ENCODE peak calls at places on chromosomes 2 and 18, in seven cellular contexts. O is H9, K is kidney epithelial cell, Z is A549, N is kidney, W is astrocyte of the spinal cord, X is cardiac fibroblast. B is an unnamed sample.

GRCh38 chr2:27807476-27807875 is 36.0 kb downstream of the MRPL33 start:
- DNase-seq in Z (peak; percentile 62), K (no peak), N (no peak), X (peak; percentile 70), W (peak; percentile 52), O (peak; percentile 42), B (no peak)

GRCh38 chr2:146467425-146467824 is 1377.4 kb upstream of the ACVR2A start:
- DNase-seq in X (no peak), O (no peak), K (no peak), W (no peak), Z (no peak), N (no peak), B (no peak)

GRCh38 chr2:38683766-38684165 is 17.9 kb downstream of the GALM start:
- DNase-seq in N (no peak), K (no peak), X (no peak), Z (no peak), O (no peak), W (no peak), B (no peak)

GRCh38 chr2:77028032-77028600 is 494.1 kb downstream of the LRRTM4 start:
- DNase-seq in W (no peak), X (no peak), O (no peak), K (no peak), Z (no peak), N (no peak), B (no peak)

GRCh38 chr2:113273031-113273551 is 5.6 kb downstream of the PAX8 start:
- DNase-seq in N (no peak), O (peak; percentile 78), W (peak; percentile 62), Z (peak; percentile 53), K (peak; percentile 35), X (no peak), B (no peak)

GRCh38 chr2:216903470-216903869 is 43.6 kb upstream of the TNP1 start:
- DNase-seq in W (no peak), N (no peak), O (no peak), Z (no peak), K (no peak), X (no peak), B (no peak)

GRCh38 chr2:16508061-16508851 is 157.4 kb downstream of the CYRIA start:
- DNase-seq in W (peak; percentile 4), N (peak; percentile 78), K (no peak), O (peak; percentile 76), X (peak; percentile 10), Z (peak; percentile 46), B (no peak)

GRCh38 chr2:41896186-41896846 is 151.5 kb upstream of the PKDCC start:
- DNase-seq in Z (no peak), N (no peak), O (no peak), K (no peak), X (no peak), W (no peak), B (no peak)

DNA sequence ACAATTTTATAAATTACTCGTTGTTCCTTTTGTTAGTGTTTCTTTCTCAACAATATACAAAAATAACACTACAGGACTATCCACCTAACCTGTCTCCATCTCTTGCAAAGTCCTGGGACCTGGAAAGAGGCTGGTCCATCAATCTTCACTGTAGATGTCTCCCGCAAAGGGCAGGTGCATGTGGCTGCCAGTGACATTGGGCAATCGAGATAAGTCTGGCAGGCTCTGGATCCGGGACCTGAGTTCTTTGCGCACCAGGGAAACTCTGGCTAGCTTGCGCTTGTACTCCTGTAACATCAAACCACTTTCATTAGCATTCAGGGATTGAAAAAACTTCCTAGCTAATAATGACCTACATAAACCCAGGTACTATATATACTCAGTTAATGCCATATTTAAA is 20.5 kb downstream of the RMP24 start:
- DNase-seq in K (no peak), N (peak; percentile 26), X (no peak), Z (no peak), O (no peak), W (no peak), B (no peak)
- TF ChIP-seq CTCF in K (no peak), N (no peak), X (no peak), Z (no peak), O (no peak), W (no peak), B (no peak)

DNA sequence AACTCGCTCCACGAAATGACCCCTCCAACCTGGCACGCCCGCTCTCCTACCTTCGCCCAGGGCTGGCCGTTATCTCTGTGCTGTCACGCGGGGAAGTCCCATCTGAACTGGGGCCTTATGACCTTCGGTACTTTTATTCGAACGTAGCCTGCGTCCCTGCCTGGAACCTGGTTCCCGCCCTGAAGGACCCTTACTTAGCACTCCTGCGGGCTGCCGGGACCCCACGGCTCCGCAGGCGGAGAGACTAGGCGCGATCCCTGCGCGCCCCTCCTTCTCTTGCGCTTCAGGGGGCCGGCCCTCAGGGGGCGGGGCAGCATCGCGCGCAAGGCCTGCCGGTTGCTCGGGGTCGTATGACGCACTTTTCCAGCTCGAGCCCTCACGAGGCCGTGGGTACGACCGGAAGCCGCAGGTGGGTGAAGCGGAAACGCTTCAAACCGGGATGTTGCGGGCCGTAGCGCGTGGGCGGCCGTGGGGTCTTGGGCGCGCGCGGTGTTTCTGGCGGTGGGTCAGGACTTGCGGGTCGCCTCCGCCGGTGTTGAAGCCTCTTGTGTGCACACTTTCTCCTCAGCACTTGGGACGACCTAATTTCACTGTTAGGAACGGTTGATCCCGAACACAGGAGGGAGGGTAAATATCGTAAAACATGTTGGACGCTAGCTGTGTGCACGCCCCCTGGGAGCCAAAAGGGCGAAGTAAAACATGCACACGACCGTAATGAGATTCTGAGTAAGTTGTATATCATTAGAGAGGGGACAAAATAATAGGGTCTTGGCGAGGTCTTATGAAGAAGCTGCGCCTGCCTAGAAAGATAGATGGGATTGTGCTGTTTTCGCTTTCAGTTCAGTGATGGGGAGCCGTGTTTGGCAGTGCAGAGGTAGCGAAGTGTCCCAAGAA is at the start of the genes LIPT1 and TSGA10:
- DNase-seq in K (peak; percentile 63), Z (peak; percentile 94), W (peak; percentile 90), X (peak; percentile 87), O (peak; percentile 86), N (peak; percentile 98), B (peak; percentile 76)
- TF ChIP-seq CTCF in K (no peak), Z (peak; percentile 20), W (peak; percentile 5), X (no peak), O (peak; percentile 36), N (no peak), B (peak; percentile 22)

GRCh38 chr2:58666571-58666970 is 425.4 kb upstream of the FANCL start:
- DNase-seq in K (no peak), X (no peak), Z (no peak), N (no peak), W (no peak), O (no peak), B (no peak)
- TF ChIP-seq CTCF in K (no peak), X (no peak), Z (no peak), N (no peak), W (no peak), O (no peak), B (no peak)

DNA sequence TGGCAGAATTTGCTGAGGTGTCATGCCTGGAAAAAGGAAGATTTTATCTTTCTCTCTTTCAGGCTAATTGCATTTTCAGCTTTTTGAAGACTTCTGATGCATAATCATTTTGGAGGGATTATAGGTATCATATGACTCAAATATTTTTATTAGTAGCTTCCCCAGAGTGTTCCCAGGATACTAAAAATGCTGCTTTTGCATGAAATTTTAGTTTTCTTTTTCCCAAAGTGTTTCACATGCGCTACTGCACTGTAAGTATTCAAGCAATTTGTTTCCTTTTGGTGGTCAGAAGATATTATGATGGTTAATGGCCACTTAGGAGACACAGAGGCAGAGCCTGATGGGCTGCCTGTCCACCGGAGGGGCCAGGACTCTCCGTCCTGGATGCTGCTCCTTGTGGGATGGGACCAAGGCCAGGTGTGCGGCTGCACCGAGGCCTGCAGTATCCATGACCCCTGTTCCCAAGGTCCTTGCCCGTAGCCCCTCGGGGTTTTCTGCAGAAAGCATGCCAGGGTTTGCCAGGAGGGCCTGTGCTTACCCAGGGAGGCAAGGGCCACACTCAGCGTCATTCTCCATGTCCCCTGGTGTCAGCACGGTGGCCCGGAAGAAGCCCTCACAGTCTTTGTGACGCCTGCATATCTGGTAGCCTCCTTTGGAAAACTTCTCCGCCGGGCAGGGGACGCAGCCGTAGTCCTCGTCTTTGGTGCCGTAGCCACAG is 60.2 kb downstream of the EDAR start:
- DNase-seq in Z (no peak), O (no peak), K (no peak), X (no peak), W (no peak), N (peak; percentile 59), B (no peak)
- TF ChIP-seq CTCF in Z (no peak), O (no peak), K (no peak), X (no peak), W (no peak), N (no peak), B (no peak)

DNA sequence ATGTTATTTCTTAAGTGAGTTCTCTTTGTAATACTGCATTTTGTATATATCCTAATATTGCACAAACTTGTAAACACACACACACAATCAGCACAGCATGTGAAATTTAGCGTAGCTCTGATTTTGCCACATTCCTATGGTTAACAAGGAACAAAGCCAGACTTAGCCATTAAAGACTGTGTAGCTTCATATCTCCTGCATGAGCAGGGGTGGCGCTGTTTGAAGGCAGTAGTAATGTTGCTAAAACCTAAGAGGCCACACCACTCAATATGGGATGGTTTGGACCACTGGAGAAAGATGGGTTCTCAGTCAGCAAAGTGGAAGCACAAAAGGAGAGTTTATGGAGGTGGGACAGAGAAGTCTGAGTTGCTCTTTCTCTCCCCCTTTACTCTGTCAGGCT is 61.1 kb upstream of the RND3 start:
- DNase-seq in W (peak; percentile 25), Z (peak; percentile 52), K (no peak), X (peak; percentile 43), O (peak; percentile 45), N (no peak), B (no peak)
- TF ChIP-seq CTCF in W (peak; percentile 53), Z (peak; percentile 30), K (peak; percentile 45), X (peak; percentile 39), O (peak; percentile 77), N (no peak), B (peak; percentile 52)

GRCh38 chr2:24816884-24817283 is 23.7 kb downstream of the CENPO start:
- DNase-seq in W (peak; percentile 83), X (peak; percentile 87), K (no peak), Z (no peak), N (no peak), O (no peak), B (peak; percentile 33)
- TF ChIP-seq CTCF in W (no peak), X (no peak), K (no peak), Z (no peak), N (no peak), O (no peak), B (no peak)